ENCODE peak calls at places on chromosomes 11 and 22, in seven cellular contexts. One of them, this sample, is unnamed. For H3K36me3, the result is how much of the 10 kb centered on the place peaks cover.

GRCh38 chr11:36102868-36103267 is 159.0 kb downstream of the LDLRAD3 start:
- DNase-seq in left ventricle myocardium inferior: no peak
- DNase-seq in mammary epithelial cell: no peak
- DNase-seq in fibroblast of lung: no peak
- DNase-seq in CD8-positive, alpha-beta T cell: no peak
- DNase-seq in cardiac muscle cell: no peak
- DNase-seq in Peyer's patch: no peak
- DNase-seq in this sample: no peak

GRCh38 chr11:121057922-121058321 is 34.0 kb downstream of the TBCEL start:
- DNase-seq in left ventricle myocardium inferior: no peak
- DNase-seq in mammary epithelial cell: no peak
- DNase-seq in fibroblast of lung: no peak
- DNase-seq in CD8-positive, alpha-beta T cell: no peak
- DNase-seq in cardiac muscle cell: no peak
- DNase-seq in Peyer's patch: no peak
- DNase-seq in this sample: no peak

GRCh38 chr22:37972527-37972926 is 11.8 kb downstream of the SOX10 start:
- DNase-seq in left ventricle myocardium inferior: no peak
- DNase-seq in mammary epithelial cell: no peak
- DNase-seq in fibroblast of lung: no peak
- DNase-seq in CD8-positive, alpha-beta T cell: no peak
- DNase-seq in cardiac muscle cell: peak
- DNase-seq in Peyer's patch: no peak
- DNase-seq in this sample: no peak

GRCh38 chr11:68256331-68256741 is 15.4 kb downstream of the C11orf24 start:
- DNase-seq in left ventricle myocardium inferior: peak
- DNase-seq in mammary epithelial cell: no peak
- DNase-seq in fibroblast of lung: no peak
- DNase-seq in CD8-positive, alpha-beta T cell: no peak
- DNase-seq in cardiac muscle cell: peak
- DNase-seq in Peyer's patch: no peak
- DNase-seq in this sample: no peak

GRCh38 chr22:28181332-28181731 is 262.3 kb upstream of the PITPNB start:
- DNase-seq in left ventricle myocardium inferior: no peak
- DNase-seq in mammary epithelial cell: no peak
- DNase-seq in fibroblast of lung: no peak
- DNase-seq in CD8-positive, alpha-beta T cell: no peak
- DNase-seq in cardiac muscle cell: no peak
- DNase-seq in Peyer's patch: no peak
- DNase-seq in this sample: no peak

GRCh38 chr22:38973289-38974169 is 8.6 kb upstream of the APOBEC3B start:
- DNase-seq in left ventricle myocardium inferior: no peak
- DNase-seq in mammary epithelial cell: no peak
- DNase-seq in fibroblast of lung: peak
- DNase-seq in CD8-positive, alpha-beta T cell: peak
- DNase-seq in cardiac muscle cell: peak
- DNase-seq in Peyer's patch: no peak
- DNase-seq in this sample: peak

GRCh38 chr11:86695391-86695790 is 23.0 kb upstream of the ME3 start:
- DNase-seq in left ventricle myocardium inferior: no peak
- DNase-seq in mammary epithelial cell: no peak
- DNase-seq in fibroblast of lung: no peak
- DNase-seq in CD8-positive, alpha-beta T cell: no peak
- DNase-seq in cardiac muscle cell: no peak
- DNase-seq in Peyer's patch: no peak
- DNase-seq in this sample: no peak

GRCh38 chr11:20162824-20163777 is 2.8 kb upstream of the DBX1 start:
- DNase-seq in left ventricle myocardium inferior: no peak
- DNase-seq in mammary epithelial cell: peak
- DNase-seq in fibroblast of lung: peak
- DNase-seq in CD8-positive, alpha-beta T cell: no peak
- DNase-seq in cardiac muscle cell: peak
- DNase-seq in Peyer's patch: no peak
- DNase-seq in this sample: no peak

GRCh38 chr11:34204396-34205279 is 99.2 kb downstream of the NAT10 start:
- DNase-seq in left ventricle myocardium inferior: no peak
- DNase-seq in mammary epithelial cell: peak
- DNase-seq in fibroblast of lung: no peak
- DNase-seq in CD8-positive, alpha-beta T cell: no peak
- DNase-seq in cardiac muscle cell: no peak
- DNase-seq in Peyer's patch: no peak
- DNase-seq in this sample: no peak

GRCh38 chr11:68857037-68857586 is 15.4 kb upstream of the CPT1A start:
- DNase-seq in left ventricle myocardium inferior: no peak
- DNase-seq in mammary epithelial cell: no peak
- DNase-seq in fibroblast of lung: no peak
- DNase-seq in CD8-positive, alpha-beta T cell: no peak
- DNase-seq in cardiac muscle cell: no peak
- DNase-seq in Peyer's patch: no peak
- DNase-seq in this sample: no peak

GRCh38 chr11:2747236-2748015 is 47.6 kb upstream of the KCNQ1OT1 start:
- DNase-seq in left ventricle myocardium inferior: peak
- DNase-seq in mammary epithelial cell: no peak
- DNase-seq in fibroblast of lung: no peak
- DNase-seq in CD8-positive, alpha-beta T cell: no peak
- DNase-seq in cardiac muscle cell: no peak
- DNase-seq in Peyer's patch: no peak
- DNase-seq in this sample: no peak

GRCh38 chr22:27028093-27028492 is 370.7 kb downstream of the MIAT start:
- DNase-seq in left ventricle myocardium inferior: no peak
- DNase-seq in mammary epithelial cell: no peak
- DNase-seq in fibroblast of lung: no peak
- DNase-seq in CD8-positive, alpha-beta T cell: no peak
- DNase-seq in cardiac muscle cell: no peak
- DNase-seq in Peyer's patch: no peak
- DNase-seq in this sample: no peak

GRCh38 chr11:69233761-69234136 is 60.2 kb upstream of the MYEOV start:
- DNase-seq in left ventricle myocardium inferior: no peak
- DNase-seq in mammary epithelial cell: no peak
- DNase-seq in fibroblast of lung: no peak
- DNase-seq in CD8-positive, alpha-beta T cell: no peak
- DNase-seq in cardiac muscle cell: no peak
- DNase-seq in Peyer's patch: no peak
- DNase-seq in this sample: no peak

GRCh38 chr11:94740975-94741707 is 27.0 kb upstream of the AMOTL1 start:
- DNase-seq in left ventricle myocardium inferior: no peak
- DNase-seq in mammary epithelial cell: peak
- DNase-seq in fibroblast of lung: peak
- DNase-seq in CD8-positive, alpha-beta T cell: no peak
- DNase-seq in cardiac muscle cell: peak
- DNase-seq in Peyer's patch: no peak
- DNase-seq in this sample: no peak

GRCh38 chr22:23803001-23803819 is 16.4 kb downstream of the SMARCB1 start:
- DNase-seq in left ventricle myocardium inferior: no peak
- DNase-seq in mammary epithelial cell: no peak
- DNase-seq in fibroblast of lung: no peak
- DNase-seq in CD8-positive, alpha-beta T cell: no peak
- DNase-seq in cardiac muscle cell: no peak
- DNase-seq in Peyer's patch: peak
- DNase-seq in this sample: no peak

GRCh38 chr11:65412271-65413076 is 10.1 kb upstream of the NEAT1 start:
- DNase-seq in left ventricle myocardium inferior: peak
- DNase-seq in mammary epithelial cell: no peak
- DNase-seq in fibroblast of lung: no peak
- DNase-seq in CD8-positive, alpha-beta T cell: no peak
- DNase-seq in cardiac muscle cell: no peak
- DNase-seq in Peyer's patch: no peak
- DNase-seq in this sample: no peak

GRCh38 chr22:49037701-49038245 is 789.9 kb downstream of the BRD1 start:
- DNase-seq in left ventricle myocardium inferior: no peak
- DNase-seq in mammary epithelial cell: no peak
- DNase-seq in fibroblast of lung: no peak
- DNase-seq in CD8-positive, alpha-beta T cell: no peak
- DNase-seq in cardiac muscle cell: no peak
- DNase-seq in Peyer's patch: no peak
- DNase-seq in this sample: no peak

GRCh38 chr11:134581121-134581626 is 169.1 kb upstream of the B3GAT1 start:
- DNase-seq in left ventricle myocardium inferior: no peak
- DNase-seq in mammary epithelial cell: no peak
- DNase-seq in fibroblast of lung: no peak
- DNase-seq in CD8-positive, alpha-beta T cell: no peak
- DNase-seq in cardiac muscle cell: no peak
- DNase-seq in Peyer's patch: no peak
- DNase-seq in this sample: no peak

GRCh38 chr11:64255135-64256128 is 4.1 kb downstream of the PLCB3 start:
- DNase-seq in left ventricle myocardium inferior: no peak
- DNase-seq in mammary epithelial cell: no peak
- DNase-seq in fibroblast of lung: no peak
- DNase-seq in CD8-positive, alpha-beta T cell: no peak
- DNase-seq in cardiac muscle cell: no peak
- DNase-seq in Peyer's patch: no peak
- DNase-seq in this sample: no peak

GRCh38 chr22:39179841-39180335 is 27.4 kb upstream of the CBX7 start:
- DNase-seq in left ventricle myocardium inferior: no peak
- DNase-seq in mammary epithelial cell: no peak
- DNase-seq in fibroblast of lung: no peak
- DNase-seq in CD8-positive, alpha-beta T cell: no peak
- DNase-seq in cardiac muscle cell: no peak
- DNase-seq in Peyer's patch: no peak
- DNase-seq in this sample: no peak

DNA sequence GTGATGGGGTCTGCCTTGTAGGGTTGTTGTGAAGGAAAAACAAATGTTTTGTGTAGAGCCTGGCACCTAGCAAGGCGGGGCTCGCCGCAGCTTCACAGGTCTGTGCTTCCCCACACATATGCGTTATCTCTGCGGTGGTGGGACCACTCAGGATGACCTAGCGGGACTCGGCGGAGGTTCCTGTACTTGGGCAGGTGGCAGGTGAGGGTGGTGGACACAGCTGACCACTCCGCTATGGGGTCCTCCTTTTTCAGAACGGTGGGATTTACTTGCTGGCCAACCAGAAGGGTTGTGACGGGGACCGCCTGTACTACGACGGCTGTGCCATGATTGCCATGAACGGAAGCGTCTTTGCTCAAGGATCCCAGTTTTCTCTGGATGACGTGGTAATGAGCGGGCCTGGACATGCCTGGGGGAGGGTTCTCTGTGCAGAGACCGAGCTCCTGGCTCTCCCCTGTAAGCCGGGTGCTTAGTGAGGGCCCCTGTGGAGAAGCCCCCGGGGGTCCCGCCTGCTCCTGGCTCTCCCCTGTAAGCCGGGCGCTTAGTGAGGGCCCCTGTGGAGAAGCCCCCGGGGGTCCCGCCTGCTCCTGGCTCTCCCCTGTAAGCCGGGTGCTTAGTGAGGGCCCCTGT is 21.3 kb downstream of the NADSYN1 start:
- DNase-seq in left ventricle myocardium inferior: no peak
- DNase-seq in mammary epithelial cell: no peak
- DNase-seq in fibroblast of lung: no peak
- DNase-seq in CD8-positive, alpha-beta T cell: no peak
- DNase-seq in cardiac muscle cell: no peak
- DNase-seq in Peyer's patch: no peak
- DNase-seq in this sample: no peak
- H3K36me3 ChIP-seq in left ventricle myocardium inferior: half or more
- H3K36me3 ChIP-seq in mammary epithelial cell: under half
- H3K36me3 ChIP-seq in fibroblast of lung: under half
- H3K36me3 ChIP-seq in CD8-positive, alpha-beta T cell: under half
- H3K36me3 ChIP-seq in cardiac muscle cell: under half
- H3K36me3 ChIP-seq in Peyer's patch: under half
- H3K36me3 ChIP-seq in this sample: under half

GRCh38 chr11:12235549-12235944 is 125.2 kb downstream of the MICAL2 start:
- DNase-seq in left ventricle myocardium inferior: no peak
- DNase-seq in mammary epithelial cell: no peak
- DNase-seq in fibroblast of lung: peak
- DNase-seq in CD8-positive, alpha-beta T cell: no peak
- DNase-seq in cardiac muscle cell: peak
- DNase-seq in Peyer's patch: no peak
- DNase-seq in this sample: no peak

GRCh38 chr11:12235080-12235479 is 124.7 kb downstream of the MICAL2 start:
- DNase-seq in left ventricle myocardium inferior: no peak
- DNase-seq in mammary epithelial cell: no peak
- DNase-seq in fibroblast of lung: no peak
- DNase-seq in CD8-positive, alpha-beta T cell: no peak
- DNase-seq in cardiac muscle cell: no peak
- DNase-seq in Peyer's patch: no peak
- DNase-seq in this sample: no peak

GRCh38 chr11:12236744-12237101 is 126.3 kb downstream of the MICAL2 start:
- DNase-seq in left ventricle myocardium inferior: no peak
- DNase-seq in mammary epithelial cell: no peak
- DNase-seq in fibroblast of lung: no peak
- DNase-seq in CD8-positive, alpha-beta T cell: no peak
- DNase-seq in cardiac muscle cell: no peak
- DNase-seq in Peyer's patch: no peak
- DNase-seq in this sample: no peak

GRCh38 chr11:12237381-12237784 is 127.0 kb downstream of the MICAL2 start:
- DNase-seq in left ventricle myocardium inferior: no peak
- DNase-seq in mammary epithelial cell: no peak
- DNase-seq in fibroblast of lung: no peak
- DNase-seq in CD8-positive, alpha-beta T cell: no peak
- DNase-seq in cardiac muscle cell: peak
- DNase-seq in Peyer's patch: no peak
- DNase-seq in this sample: no peak

DNA sequence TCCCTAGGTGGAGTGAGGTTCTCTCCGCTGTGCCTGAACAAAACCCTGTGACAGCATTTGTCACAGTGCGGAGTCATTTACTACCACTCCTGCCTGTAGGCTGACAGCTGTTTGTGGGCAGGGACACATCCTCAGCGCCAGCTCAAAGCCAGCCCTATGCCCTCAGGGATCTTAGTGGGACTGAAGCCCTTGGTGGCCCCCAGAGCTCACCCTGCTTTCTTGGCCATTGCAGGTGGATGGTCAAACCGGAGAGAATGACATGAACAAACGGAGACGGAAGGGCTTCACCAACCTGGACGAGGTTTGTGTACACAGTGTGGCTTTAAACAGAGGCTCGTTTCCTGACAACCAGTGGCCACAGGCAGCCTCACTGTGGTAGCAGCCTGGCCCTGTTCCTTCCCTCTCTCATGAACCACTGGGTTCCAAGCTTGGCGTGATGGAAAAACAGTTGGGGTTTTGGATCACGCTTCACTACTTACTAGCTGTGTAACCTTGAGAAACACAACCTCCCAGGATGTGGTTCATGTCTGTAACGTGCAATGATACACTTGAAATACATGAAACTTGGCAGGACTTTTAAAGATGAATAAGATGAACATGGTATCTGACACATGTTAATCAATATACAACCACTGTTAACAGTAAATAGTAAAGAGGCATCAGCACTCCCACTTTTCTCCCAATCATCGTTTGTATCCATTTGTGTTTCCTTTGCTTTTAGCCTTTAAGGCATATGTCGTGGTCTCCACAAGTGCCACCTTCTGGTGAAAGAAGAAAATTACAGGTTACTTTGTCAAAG is 125.8 kb downstream of the MICAL2 start:
- DNase-seq in left ventricle myocardium inferior: no peak
- DNase-seq in mammary epithelial cell: peak
- DNase-seq in fibroblast of lung: peak
- DNase-seq in CD8-positive, alpha-beta T cell: peak
- DNase-seq in cardiac muscle cell: peak
- DNase-seq in Peyer's patch: no peak
- DNase-seq in this sample: peak
- H3K27ac ChIP-seq in left ventricle myocardium inferior: peak
- H3K27ac ChIP-seq in mammary epithelial cell: peak
- H3K27ac ChIP-seq in fibroblast of lung: peak
- H3K27ac ChIP-seq in CD8-positive, alpha-beta T cell: peak
- H3K27ac ChIP-seq in cardiac muscle cell: peak
- H3K27ac ChIP-seq in Peyer's patch: peak
- H3K27ac ChIP-seq in this sample: peak

GRCh38 chr11:110972640-110973039 is 260.4 kb upstream of the ARHGAP20 start:
- DNase-seq in left ventricle myocardium inferior: no peak
- DNase-seq in mammary epithelial cell: peak
- DNase-seq in fibroblast of lung: peak
- DNase-seq in CD8-positive, alpha-beta T cell: no peak
- DNase-seq in cardiac muscle cell: no peak
- DNase-seq in Peyer's patch: no peak
- DNase-seq in this sample: no peak
- H3K36me3 ChIP-seq in left ventricle myocardium inferior: under half
- H3K36me3 ChIP-seq in mammary epithelial cell: under half
- H3K36me3 ChIP-seq in fibroblast of lung: under half
- H3K36me3 ChIP-seq in CD8-positive, alpha-beta T cell: under half
- H3K36me3 ChIP-seq in cardiac muscle cell: under half
- H3K36me3 ChIP-seq in Peyer's patch: under half
- H3K36me3 ChIP-seq in this sample: under half

GRCh38 chr11:7889985-7890384 is 41.1 kb downstream of the OR10A6 start:
- DNase-seq in left ventricle myocardium inferior: no peak
- DNase-seq in mammary epithelial cell: no peak
- DNase-seq in fibroblast of lung: no peak
- DNase-seq in CD8-positive, alpha-beta T cell: no peak
- DNase-seq in cardiac muscle cell: no peak
- DNase-seq in Peyer's patch: no peak
- DNase-seq in this sample: no peak
- H3K27ac ChIP-seq in left ventricle myocardium inferior: no peak
- H3K27ac ChIP-seq in mammary epithelial cell: no peak
- H3K27ac ChIP-seq in fibroblast of lung: no peak
- H3K27ac ChIP-seq in CD8-positive, alpha-beta T cell: no peak
- H3K27ac ChIP-seq in cardiac muscle cell: no peak
- H3K27ac ChIP-seq in Peyer's patch: no peak
- H3K27ac ChIP-seq in this sample: no peak